ENCODE peak calls at places on chromosome 16, in nine cellular contexts. One of them, this sample, is unnamed.

GRCh38 chr16:9176547-9177418 is 85.3 kb downstream of the HAPSTR1 start:
- DNase-seq in ureter: no peak
- DNase-seq in CD4-positive, CD25-positive, alpha-beta regulatory T cell: no peak
- DNase-seq in bronchial epithelial cell: no peak
- DNase-seq in NCI-H774: no peak
- DNase-seq in AG04450: no peak
- DNase-seq in posterior cingulate gyrus: peak
- DNase-seq in stimulated activated CD4-positive, alpha-beta T cell treated with anti-CD3 and anti-CD28 coated beads, Interleukin-2, amount 100 ng/mL, for 48 hours: no peak
- DNase-seq in AG10803: no peak
- DNase-seq in this sample: no peak

GRCh38 chr16:89312194-89312593 is 94.7 kb downstream of the ZNF778 start:
- DNase-seq in ureter: no peak
- DNase-seq in CD4-positive, CD25-positive, alpha-beta regulatory T cell: no peak
- DNase-seq in bronchial epithelial cell: no peak
- DNase-seq in NCI-H774: no peak
- DNase-seq in AG04450: no peak
- DNase-seq in posterior cingulate gyrus: peak
- DNase-seq in stimulated activated CD4-positive, alpha-beta T cell treated with anti-CD3 and anti-CD28 coated beads, Interleukin-2, amount 100 ng/mL, for 48 hours: no peak
- DNase-seq in AG10803: no peak
- DNase-seq in this sample: no peak

GRCh38 chr16:14026572-14026971 is 44.5 kb upstream of the MRTFB start:
- DNase-seq in ureter: no peak
- DNase-seq in CD4-positive, CD25-positive, alpha-beta regulatory T cell: no peak
- DNase-seq in bronchial epithelial cell: no peak
- DNase-seq in NCI-H774: no peak
- DNase-seq in AG04450: no peak
- DNase-seq in posterior cingulate gyrus: no peak
- DNase-seq in stimulated activated CD4-positive, alpha-beta T cell treated with anti-CD3 and anti-CD28 coated beads, Interleukin-2, amount 100 ng/mL, for 48 hours: no peak
- DNase-seq in AG10803: no peak
- DNase-seq in this sample: no peak

GRCh38 chr16:88681709-88682451 is 4.4 kb downstream of the SNAI3 start:
- DNase-seq in ureter: no peak
- DNase-seq in CD4-positive, CD25-positive, alpha-beta regulatory T cell: peak
- DNase-seq in bronchial epithelial cell: no peak
- DNase-seq in NCI-H774: no peak
- DNase-seq in AG04450: no peak
- DNase-seq in posterior cingulate gyrus: peak
- DNase-seq in stimulated activated CD4-positive, alpha-beta T cell treated with anti-CD3 and anti-CD28 coated beads, Interleukin-2, amount 100 ng/mL, for 48 hours: peak
- DNase-seq in AG10803: no peak
- DNase-seq in this sample: peak

GRCh38 chr16:50259334-50260205 is 6.8 kb upstream of the ADCY7 start:
- DNase-seq in ureter: peak
- DNase-seq in CD4-positive, CD25-positive, alpha-beta regulatory T cell: no peak
- DNase-seq in bronchial epithelial cell: no peak
- DNase-seq in NCI-H774: peak
- DNase-seq in AG04450: no peak
- DNase-seq in posterior cingulate gyrus: no peak
- DNase-seq in stimulated activated CD4-positive, alpha-beta T cell treated with anti-CD3 and anti-CD28 coated beads, Interleukin-2, amount 100 ng/mL, for 48 hours: no peak
- DNase-seq in AG10803: peak
- DNase-seq in this sample: peak

GRCh38 chr16:57755726-57756423 is 20.3 kb downstream of the KATNB1 start:
- DNase-seq in ureter: no peak
- DNase-seq in CD4-positive, CD25-positive, alpha-beta regulatory T cell: no peak
- DNase-seq in bronchial epithelial cell: no peak
- DNase-seq in NCI-H774: no peak
- DNase-seq in AG04450: no peak
- DNase-seq in posterior cingulate gyrus: no peak
- DNase-seq in stimulated activated CD4-positive, alpha-beta T cell treated with anti-CD3 and anti-CD28 coated beads, Interleukin-2, amount 100 ng/mL, for 48 hours: no peak
- DNase-seq in AG10803: no peak
- DNase-seq in this sample: no peak

GRCh38 chr16:31386157-31386984 is 6.8 kb upstream of the ITGAD start:
- DNase-seq in ureter: no peak
- DNase-seq in CD4-positive, CD25-positive, alpha-beta regulatory T cell: peak
- DNase-seq in bronchial epithelial cell: peak
- DNase-seq in NCI-H774: peak
- DNase-seq in AG04450: no peak
- DNase-seq in posterior cingulate gyrus: no peak
- DNase-seq in stimulated activated CD4-positive, alpha-beta T cell treated with anti-CD3 and anti-CD28 coated beads, Interleukin-2, amount 100 ng/mL, for 48 hours: peak
- DNase-seq in AG10803: peak
- DNase-seq in this sample: no peak

GRCh38 chr16:25217921-25218320 is 1.2 kb downstream of the AQP8 start:
- DNase-seq in ureter: no peak
- DNase-seq in CD4-positive, CD25-positive, alpha-beta regulatory T cell: no peak
- DNase-seq in bronchial epithelial cell: no peak
- DNase-seq in NCI-H774: no peak
- DNase-seq in AG04450: no peak
- DNase-seq in posterior cingulate gyrus: no peak
- DNase-seq in stimulated activated CD4-positive, alpha-beta T cell treated with anti-CD3 and anti-CD28 coated beads, Interleukin-2, amount 100 ng/mL, for 48 hours: no peak
- DNase-seq in AG10803: no peak
- DNase-seq in this sample: no peak

GRCh38 chr16:26382607-26383006 is 684.1 kb upstream of the C16orf82 start:
- DNase-seq in ureter: no peak
- DNase-seq in CD4-positive, CD25-positive, alpha-beta regulatory T cell: no peak
- DNase-seq in bronchial epithelial cell: no peak
- DNase-seq in NCI-H774: peak
- DNase-seq in AG04450: no peak
- DNase-seq in posterior cingulate gyrus: no peak
- DNase-seq in stimulated activated CD4-positive, alpha-beta T cell treated with anti-CD3 and anti-CD28 coated beads, Interleukin-2, amount 100 ng/mL, for 48 hours: no peak
- DNase-seq in AG10803: no peak
- DNase-seq in this sample: no peak

GRCh38 chr16:50844840-50845239 is 103.0 kb downstream of the CYLD start:
- DNase-seq in ureter: no peak
- DNase-seq in CD4-positive, CD25-positive, alpha-beta regulatory T cell: no peak
- DNase-seq in bronchial epithelial cell: no peak
- DNase-seq in NCI-H774: no peak
- DNase-seq in AG04450: no peak
- DNase-seq in posterior cingulate gyrus: no peak
- DNase-seq in stimulated activated CD4-positive, alpha-beta T cell treated with anti-CD3 and anti-CD28 coated beads, Interleukin-2, amount 100 ng/mL, for 48 hours: no peak
- DNase-seq in AG10803: no peak
- DNase-seq in this sample: no peak

GRCh38 chr16:31143889-31144148 is 6.0 kb downstream of the PRSS36 start:
- DNase-seq in ureter: no peak
- DNase-seq in CD4-positive, CD25-positive, alpha-beta regulatory T cell: no peak
- DNase-seq in bronchial epithelial cell: no peak
- DNase-seq in NCI-H774: no peak
- DNase-seq in AG04450: no peak
- DNase-seq in posterior cingulate gyrus: no peak
- DNase-seq in stimulated activated CD4-positive, alpha-beta T cell treated with anti-CD3 and anti-CD28 coated beads, Interleukin-2, amount 100 ng/mL, for 48 hours: no peak
- DNase-seq in AG10803: no peak
- DNase-seq in this sample: no peak

GRCh38 chr16:800834-801488 is 427 bp upstream of the GNG13 start:
- DNase-seq in ureter: no peak
- DNase-seq in CD4-positive, CD25-positive, alpha-beta regulatory T cell: no peak
- DNase-seq in bronchial epithelial cell: no peak
- DNase-seq in NCI-H774: no peak
- DNase-seq in AG04450: no peak
- DNase-seq in posterior cingulate gyrus: no peak
- DNase-seq in stimulated activated CD4-positive, alpha-beta T cell treated with anti-CD3 and anti-CD28 coated beads, Interleukin-2, amount 100 ng/mL, for 48 hours: no peak
- DNase-seq in AG10803: no peak
- DNase-seq in this sample: no peak